ENCODE peak calls at places on chromosomes 13 and 19, in five cellular contexts. W, Q, G, H and C are unnamed samples.

GRCh38 chr19:14346279-14346678 is 35.0 kb upstream of the ADGRE5 start:
- DNase-seq in W (no peak), Q (no peak), G (no peak), H (no peak), C (no peak)

GRCh38 chr13:37306778-37307544 is 201.5 kb upstream of the CSNK1A1L start:
- DNase-seq in W (peak; percentile 98), Q (no peak), G (no peak), H (no peak), C (peak; percentile 77)

GRCh38 chr13:26965976-26966375 is 205.4 kb upstream of the GPR12 start:
- DNase-seq in W (peak; percentile 93), Q (no peak), G (no peak), H (no peak), C (no peak)

GRCh38 chr19:52533901-52534300 is 6.4 kb downstream of the ZNF808 start:
- DNase-seq in W (no peak), Q (no peak), G (no peak), H (peak; percentile 31), C (no peak)

GRCh38 chr13:80571346-80572307 is 230.7 kb upstream of the SPRY2 start:
- DNase-seq in W (no peak), Q (no peak), G (no peak), H (no peak), C (no peak)

GRCh38 chr13:47036291-47037008 is 139.6 kb upstream of the HTR2A start:
- DNase-seq in W (no peak), Q (no peak), G (no peak), H (peak; percentile 63), C (no peak)

GRCh38 chr13:113562866-113563265 is 21.7 kb upstream of the TFDP1 start:
- DNase-seq in W (no peak), Q (no peak), G (no peak), H (no peak), C (no peak)

GRCh38 chr19:58058428-58058827 is 654 bp upstream of the ZNF135 start:
- DNase-seq in W (no peak), Q (no peak), G (no peak), H (peak; percentile 32), C (no peak)

GRCh38 chr13:111049791-111050538 is 65.1 kb upstream of the ARHGEF7 start:
- DNase-seq in W (no peak), Q (no peak), G (no peak), H (peak; percentile 66), C (no peak)

GRCh38 chr19:39496063-39496462 is 2.7 kb upstream of the DLL3 start:
- DNase-seq in W (no peak), Q (no peak), G (no peak), H (no peak), C (no peak)

GRCh38 chr19:55697698-55698097 is 22.7 kb downstream of the EPN1 start:
- DNase-seq in W (no peak), Q (no peak), G (no peak), H (no peak), C (no peak)

GRCh38 chr13:102597029-102598015 is 536 bp downstream of the TPP2 start:
- DNase-seq in W (peak; percentile 52), Q (no peak), G (peak; percentile 9), H (peak; percentile 31), C (no peak)

GRCh38 chr19:3687774-3688706 is 12.2 kb downstream of the PIP5K1C start:
- DNase-seq in W (no peak), Q (no peak), G (no peak), H (peak; percentile 71), C (no peak)

GRCh38 chr13:77660841-77661250 is 36.6 kb upstream of the SLAIN1 start:
- DNase-seq in W (no peak), Q (no peak), G (no peak), H (no peak), C (no peak)

GRCh38 chr19:29535432-29535831 is 9.6 kb downstream of the VSTM2B start:
- DNase-seq in W (no peak), Q (no peak), G (no peak), H (peak; percentile 31), C (no peak)

GRCh38 chr19:10111405-10111811 is at the start of gene P2RY11:
- DNase-seq in W (no peak), Q (no peak), G (no peak), H (no peak), C (no peak)

GRCh38 chr19:35712910-35713845 is 4.6 kb upstream of the KMT2B start:
- DNase-seq in W (no peak), Q (no peak), G (no peak), H (peak; percentile 32), C (no peak)

GRCh38 chr13:114145256-114145655 is 12.8 kb upstream of the RASA3 start:
- DNase-seq in W (no peak), Q (no peak), G (no peak), H (no peak), C (no peak)

GRCh38 chr19:14073232-14073924 is 792 bp downstream of the MISP3 start:
- DNase-seq in W (peak; percentile 82), Q (peak; percentile 61), G (peak; percentile 75), H (peak; percentile 74), C (no peak)

GRCh38 chr13:110015253-110015652 is 228.9 kb upstream of the IRS2 start:
- DNase-seq in W (peak; percentile 43), Q (no peak), G (no peak), H (no peak), C (peak; percentile 41)

DNA sequence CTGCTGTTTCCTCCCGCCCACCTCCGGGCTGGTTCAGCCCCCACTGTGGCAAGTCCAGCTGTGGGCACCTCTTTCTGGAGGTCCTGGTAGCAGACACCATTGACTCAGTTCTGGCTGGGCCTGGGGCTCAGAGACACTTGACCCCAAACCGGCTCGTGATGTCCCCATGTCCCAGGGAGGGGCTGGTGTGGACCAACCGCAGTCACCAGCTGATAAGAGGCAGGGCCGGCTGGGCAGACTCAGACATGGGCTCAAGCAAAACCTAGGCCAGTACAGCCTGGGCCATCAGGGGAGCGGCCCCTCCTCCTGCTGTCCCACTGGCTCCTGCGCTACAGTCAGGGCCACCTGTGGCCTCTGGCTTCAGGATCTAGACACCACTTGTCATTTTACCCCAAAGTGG is 19.8 kb upstream of the TMEM160 start:
- DNase-seq in W (no peak), Q (no peak), G (no peak), H (no peak), C (no peak)
- H3K4me3 ChIP-seq in W (no peak overlapping the region), Q (no peak overlapping the region), G (no peak overlapping the region), H (no peak overlapping the region), C (no peak overlapping the region)

DNA sequence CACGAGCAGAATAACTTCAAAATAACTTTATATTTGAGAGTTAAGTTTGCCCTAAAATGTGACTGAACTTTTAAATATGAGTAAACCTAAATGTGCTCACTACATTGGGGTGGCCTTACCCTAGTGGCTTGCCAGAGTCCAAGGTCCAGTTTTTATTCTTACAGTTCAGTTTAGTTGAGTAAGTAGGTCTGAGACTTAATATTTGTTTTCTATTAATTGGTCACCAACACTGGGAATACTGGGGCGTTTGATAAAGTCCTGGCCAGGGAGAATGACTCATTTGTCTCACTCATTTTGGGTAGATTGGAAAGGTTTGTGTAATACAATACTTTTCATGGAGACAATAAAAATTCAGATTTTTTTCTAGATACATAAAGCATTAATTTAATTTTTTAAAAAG is 127.8 kb upstream of the SPATA13 start:
- DNase-seq in W (peak; percentile 34), Q (no peak), G (no peak), H (no peak), C (no peak)
- H2AFZ ChIP-seq in W (no peak overlapping the region), Q (no peak overlapping the region), G (no peak overlapping the region), H (no peak overlapping the region), C (no peak overlapping the region)

DNA sequence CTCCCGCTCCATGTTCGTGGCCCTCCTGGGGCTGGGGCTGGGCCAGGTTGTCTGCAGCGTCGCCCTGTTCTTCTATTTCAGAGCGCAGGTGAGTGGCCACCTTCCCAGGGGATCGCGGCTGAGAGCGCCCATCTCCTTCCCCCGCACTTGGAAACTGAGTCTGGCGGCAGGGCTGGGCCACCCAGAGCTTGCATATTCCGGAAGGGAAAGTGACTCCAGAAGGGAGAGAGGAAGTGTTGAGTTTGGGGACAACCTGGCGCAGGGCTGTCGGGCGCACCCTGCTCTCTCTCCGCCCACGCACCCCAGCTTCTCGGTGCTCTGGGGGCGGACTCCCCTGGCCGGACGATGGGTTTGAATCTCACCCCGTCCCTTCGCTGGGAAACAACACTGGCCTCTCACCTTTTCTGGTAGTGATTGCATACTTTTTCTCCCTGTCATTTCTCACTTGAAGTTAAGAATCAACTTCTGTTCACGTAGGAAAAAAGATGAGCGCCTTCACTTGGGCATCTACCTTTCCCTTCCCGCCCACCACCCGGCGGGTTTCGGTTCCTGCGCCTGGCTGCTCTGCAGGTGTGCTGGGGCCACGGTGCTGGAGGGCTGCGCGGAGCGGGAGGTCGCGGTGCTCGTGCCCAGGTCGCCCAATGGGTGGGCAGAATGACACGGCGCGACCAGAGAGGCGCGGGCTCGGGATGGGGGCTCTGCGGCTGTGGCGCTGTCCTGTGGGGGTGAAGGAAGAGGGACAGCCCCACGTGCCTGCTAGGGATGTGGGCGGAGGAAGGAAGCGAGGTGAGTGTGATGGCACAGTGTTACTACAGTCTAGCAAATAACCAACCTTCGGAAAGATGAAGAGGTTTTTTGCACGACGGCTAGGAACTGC is 721 bp downstream of the TNFSF11 start:
- DNase-seq in W (no peak), Q (no peak), G (no peak), H (peak; percentile 44), C (no peak)
- H3K4me3 ChIP-seq in W (no peak overlapping the region), Q (peak overlapping the region; percentile 42), G (peak overlapping the region; percentile 79), H (peak overlapping the region; percentile 83), C (peak overlapping the region; percentile 11)

GRCh38 chr13:99086149-99086868 is 108.4 kb upstream of the DOCK9 start:
- DNase-seq in W (peak; percentile 47), Q (peak; percentile 43), G (peak; percentile 51), H (peak; percentile 62), C (no peak)

GRCh38 chr13:99087954-99088491 is 110.2 kb upstream of the DOCK9 start:
- DNase-seq in W (no peak), Q (peak; percentile 77), G (no peak), H (peak; percentile 50), C (peak; percentile 7)

GRCh38 chr13:99085846-99086148 is 107.9 kb upstream of the DOCK9 start:
- DNase-seq in W (no peak), Q (no peak), G (no peak), H (no peak), C (no peak)

GRCh38 chr13:99086869-99087129 is 108.9 kb upstream of the DOCK9 start:
- DNase-seq in W (no peak), Q (no peak), G (peak; percentile 31), H (no peak), C (no peak)

DNA sequence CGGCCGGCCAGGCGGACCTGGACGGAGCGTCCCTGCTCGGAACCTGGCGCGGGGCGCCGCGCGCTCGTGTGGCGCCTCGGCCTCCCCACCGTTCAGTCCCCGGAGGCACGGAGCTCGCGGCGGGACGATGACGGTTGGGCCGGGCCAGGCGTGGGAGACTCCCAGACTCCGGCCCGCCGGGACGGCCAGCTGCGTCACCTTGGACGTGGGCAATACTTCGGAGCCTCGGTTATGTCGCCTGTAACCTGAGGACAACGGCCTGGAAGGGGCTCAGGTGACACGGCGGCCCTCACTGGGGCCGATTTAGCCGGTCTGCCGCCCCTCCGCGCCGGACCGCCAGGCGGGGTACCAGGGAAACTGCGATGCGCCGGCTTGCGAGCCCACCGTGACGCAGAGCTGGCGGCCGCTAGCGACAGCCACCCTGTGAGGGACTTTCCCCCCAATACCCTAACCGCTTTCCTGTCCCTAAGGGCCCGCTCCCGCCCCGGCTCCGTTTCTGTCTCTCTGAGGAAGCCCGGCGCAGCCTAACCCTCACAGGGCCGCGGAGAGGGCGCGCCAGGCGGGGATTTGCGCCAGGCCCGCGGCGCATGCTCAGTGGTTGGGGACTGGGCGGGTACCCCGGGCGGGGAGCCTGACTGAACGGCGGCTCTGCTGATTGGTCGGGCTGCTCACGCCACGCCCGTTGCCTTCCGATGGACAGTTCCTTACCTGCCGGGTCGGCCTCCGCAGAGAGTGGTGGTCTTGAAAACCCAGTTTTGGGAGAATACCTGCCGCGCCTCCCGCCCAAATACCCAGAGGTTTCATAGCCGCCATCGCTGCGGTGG is 109.5 kb upstream of the DOCK9 start:
- DNase-seq in W (peak; percentile 59), Q (peak; percentile 85), G (peak; percentile 77), H (peak; percentile 98), C (peak; percentile 23)
- H2AFZ ChIP-seq in W (peak overlapping the region; percentile 99), Q (peak overlapping the region; percentile 90), G (peak overlapping the region; percentile 88), H (peak overlapping the region; percentile 96), C (peak overlapping the region; percentile 91)